ENCODE peak calls at places on chromosomes 1 and 21, in six cellular contexts. B is GM20000; N is PC-9; V is stimulated activated CD4-positive, alpha-beta T cell treated with anti-CD3 and anti-CD28 coated beads, TNF-alpha, amount 100 ng/mL, for 24 hours; X is T-helper 2 cell; C is kidney glomerular epithelial cell. O is an unnamed sample.

GRCh38 chr1:204971700-204972336 is 71.2 kb upstream of the CNTN2 start:
- DNase-seq in B (no peak), N (no peak), V (no peak), X (no peak), C (peak; percentile 38), O (peak; percentile 31)

GRCh38 chr1:203311368-203312301 is 6.3 kb downstream of the BTG2 start:
- DNase-seq in B (no peak), N (no peak), V (no peak), X (no peak), C (no peak), O (no peak)

GRCh38 chr1:178664278-178664677 is 60.8 kb upstream of the RALGPS2 start:
- DNase-seq in B (peak; percentile 20), N (no peak), V (no peak), X (no peak), C (no peak), O (no peak)

GRCh38 chr1:197771904-197772561 is 3.2 kb downstream of the DENND1B start:
- DNase-seq in B (no peak), N (no peak), V (no peak), X (no peak), C (no peak), O (no peak)

GRCh38 chr21:17089121-17089520 is 423.7 kb upstream of the CXADR start:
- DNase-seq in B (no peak), N (no peak), V (no peak), X (no peak), C (no peak), O (peak; percentile 18)

GRCh38 chr1:6948416-6948815 is 163.2 kb downstream of the CAMTA1 start:
- DNase-seq in B (no peak), N (no peak), V (no peak), X (no peak), C (no peak), O (no peak)

GRCh38 chr1:23438545-23438944 is 14.0 kb upstream of the TCEA3 start:
- DNase-seq in B (no peak), N (no peak), V (no peak), X (no peak), C (no peak), O (no peak)

GRCh38 chr1:227738820-227739219 is 3.6 kb downstream of the SNAP47 start:
- DNase-seq in B (no peak), N (no peak), V (no peak), X (no peak), C (no peak), O (no peak)

GRCh38 chr1:58903450-58904298 is 119.8 kb upstream of the JUN start:
- DNase-seq in B (peak; percentile 90), N (peak; percentile 81), V (peak; percentile 70), X (peak; percentile 38), C (peak; percentile 75), O (no peak)